ENCODE peak calls at places on chromosomes 2 and 18, in four cellular contexts. Y is stomach, A is AG09309, D is Calu3. K is an unnamed sample.

GRCh38 chr2:191249131-191249813 is 4.1 kb downstream of the MYO1B start:
- DNase-seq in A (no peak), D (no peak), Y (no peak), K (no peak)

GRCh38 chr2:100292022-100292580 is 30.2 kb downstream of the LONRF2 start:
- DNase-seq in Y (peak), A (peak), D (peak), K (no peak)

GRCh38 chr2:192246297-192246696 is 51.6 kb upstream of the TMEFF2 start:
- DNase-seq in D (no peak), Y (no peak), A (no peak), K (no peak)

GRCh38 chr2:224271854-224272620 is 129.9 kb downstream of the FAM124B start:
- DNase-seq in Y (no peak), A (no peak), D (no peak), K (no peak)

GRCh38 chr2:239957681-239958181 is 67.4 kb downstream of the NDUFA10 start:
- DNase-seq in Y (no peak), D (no peak), A (no peak), K (no peak)

GRCh38 chr18:24628360-24628759 is 167.9 kb downstream of the HRH4 start:
- DNase-seq in Y (no peak), D (no peak), A (no peak), K (no peak)

GRCh38 chr18:73942081-73942625 is 205.5 kb downstream of the FBXO15 start:
- DNase-seq in D (peak), Y (no peak), A (no peak), K (no peak)

GRCh38 chr2:100197643-100198153 is 55.3 kb upstream of the AFF3 start:
- DNase-seq in Y (peak), D (no peak), A (no peak), K (no peak)

GRCh38 chr2:102005989-102006885 is 14.5 kb downstream of the IL1R2 start:
- DNase-seq in Y (peak), D (peak), A (no peak), K (peak)

GRCh38 chr2:240337028-240337427 is 98.4 kb upstream of the GPC1 start:
- DNase-seq in Y (peak), D (no peak), A (no peak), K (no peak)

GRCh38 chr18:3511980-3512379 is 62.0 kb downstream of the TGIF1 start:
- DNase-seq in Y (no peak), A (peak), D (peak), K (no peak)

GRCh38 chr2:168120730-168121129 is 126.7 kb downstream of the STK39 start:
- DNase-seq in A (no peak), Y (no peak), D (no peak), K (no peak)

GRCh38 chr18:50099725-50100414 is 95.1 kb downstream of the MYO5B start:
- DNase-seq in D (no peak), Y (no peak), A (no peak), K (no peak)

GRCh38 chr2:113120861-113121260 is 6.5 kb upstream of the IL1RN start:
- DNase-seq in D (no peak), A (no peak), Y (no peak), K (no peak)

GRCh38 chr2:169641464-169641863 is 52.7 kb downstream of the CFAP210 start:
- DNase-seq in A (no peak), Y (no peak), D (no peak), K (no peak)

GRCh38 chr18:60668583-60668982 is 296.0 kb upstream of the MC4R start:
- DNase-seq in Y (no peak), D (no peak), A (no peak), K (no peak)

GRCh38 chr2:179139506-179139905 is 89.6 kb upstream of the CCDC141 start:
- DNase-seq in Y (no peak), D (no peak), A (no peak), K (no peak)

GRCh38 chr18:23872701-23873550 is 141.6 kb upstream of the TTC39C start:
- DNase-seq in D (peak), Y (peak), A (no peak), K (no peak)

GRCh38 chr2:109103286-109103685 is 25.7 kb upstream of the SH3RF3 start:
- DNase-seq in A (no peak), D (no peak), Y (no peak), K (no peak)

GRCh38 chr18:54069729-54070128 is 154.7 kb downstream of the MBD2 start:
- DNase-seq in A (no peak), D (no peak), Y (no peak), K (no peak)

GRCh38 chr2:128661289-128661688 is 342.6 kb upstream of the HS6ST1 start:
- DNase-seq in Y (peak), A (no peak), D (no peak), K (no peak)

GRCh38 chr2:19772981-19773380 is 128.8 kb downstream of the TTC32 start:
- DNase-seq in D (no peak), A (no peak), Y (no peak), K (no peak)

GRCh38 chr2:19767876-19768275 is 133.9 kb downstream of the TTC32 start:
- DNase-seq in Y (no peak), D (no peak), A (no peak), K (no peak)

GRCh38 chr2:19774788-19775156 is 127.0 kb downstream of the TTC32 start:
- DNase-seq in D (no peak), Y (no peak), A (no peak), K (no peak)

GRCh38 chr2:19764998-19765397 is 136.8 kb downstream of the TTC32 start:
- DNase-seq in A (no peak), D (no peak), Y (no peak), K (no peak)

DNA sequence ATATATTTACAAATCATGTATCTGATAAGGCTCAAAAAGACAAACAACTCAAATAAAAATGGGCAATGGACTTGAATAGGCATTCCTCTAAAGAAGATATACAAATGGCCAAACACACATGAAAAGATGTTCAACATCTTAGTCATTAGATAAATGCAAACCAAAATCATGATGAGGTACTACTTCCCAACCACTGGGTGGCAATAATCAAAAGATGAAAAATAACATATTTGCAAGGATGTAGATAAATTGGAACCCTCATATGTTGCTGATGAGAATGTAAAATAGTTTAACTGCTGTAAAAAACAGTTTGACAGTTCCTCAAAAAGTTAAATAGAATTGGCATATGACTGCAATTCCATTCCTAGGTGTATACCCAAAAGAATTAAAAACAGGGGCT is 132.3 kb downstream of the TTC32 start:
- DNase-seq in A (no peak), D (no peak), Y (no peak), K (no peak)
- TF ChIP-seq CTCF in A (no peak), D (no peak), Y (no peak), K (no peak)

GRCh38 chr2:217913415-217913814 is 89.4 kb downstream of the TNS1 start:
- DNase-seq in Y (no peak), A (no peak), D (no peak), K (no peak)
- TF ChIP-seq CTCF in Y (no peak), A (no peak), D (no peak), K (no peak)

GRCh38 chr2:242029422-242030225 is 160.1 kb downstream of the RTP5 start:
- DNase-seq in Y (no peak), A (no peak), D (no peak), K (peak)
- TF ChIP-seq CTCF in Y (no peak), A (peak), D (no peak), K (no peak)

GRCh38 chr2:104866883-104867350 is 13.0 kb downstream of the POU3F3 start:
- DNase-seq in Y (no peak), D (no peak), A (no peak), K (no peak)
- TF ChIP-seq CTCF in Y (no peak), D (no peak), A (no peak), K (no peak)

K was measured in H1.